ENCODE peak calls at places on chromosomes 5 and 9, in eight cellular contexts. One of them, this sample, is unnamed.

GRCh38 chr9:87710448-87710847 is 15.5 kb upstream of the CTSL start:
- DNase-seq in cardiac muscle cell: no peak
- DNase-seq in ascending aorta: no peak
- DNase-seq in psoas muscle: no peak
- DNase-seq in fibroblast of lung: no peak
- DNase-seq in CD8-positive, alpha-beta T cell: no peak
- DNase-seq in AG04450: no peak
- DNase-seq in PC-3: no peak
- DNase-seq in this sample: no peak

GRCh38 chr5:81980598-81981260 is 8.9 kb downstream of the ATG10 start:
- DNase-seq in cardiac muscle cell: peak; percentile 7
- DNase-seq in ascending aorta: no peak
- DNase-seq in psoas muscle: no peak
- DNase-seq in fibroblast of lung: no peak
- DNase-seq in CD8-positive, alpha-beta T cell: no peak
- DNase-seq in AG04450: no peak
- DNase-seq in PC-3: no peak
- DNase-seq in this sample: no peak

GRCh38 chr5:166503506-166503905 is 1787.9 kb upstream of the WWC1 start:
- DNase-seq in cardiac muscle cell: no peak
- DNase-seq in ascending aorta: no peak
- DNase-seq in psoas muscle: no peak
- DNase-seq in fibroblast of lung: no peak
- DNase-seq in CD8-positive, alpha-beta T cell: no peak
- DNase-seq in AG04450: no peak
- DNase-seq in PC-3: no peak
- DNase-seq in this sample: no peak

GRCh38 chr5:160621503-160621902 is 199.8 kb downstream of the PTTG1 start:
- DNase-seq in cardiac muscle cell: no peak
- DNase-seq in ascending aorta: no peak
- DNase-seq in psoas muscle: no peak
- DNase-seq in fibroblast of lung: no peak
- DNase-seq in CD8-positive, alpha-beta T cell: no peak
- DNase-seq in AG04450: no peak
- DNase-seq in PC-3: no peak
- DNase-seq in this sample: no peak

GRCh38 chr5:174576042-174576441 is 148.3 kb upstream of the MSX2 start:
- DNase-seq in cardiac muscle cell: no peak
- DNase-seq in ascending aorta: no peak
- DNase-seq in psoas muscle: no peak
- DNase-seq in fibroblast of lung: no peak
- DNase-seq in CD8-positive, alpha-beta T cell: no peak
- DNase-seq in AG04450: no peak
- DNase-seq in PC-3: no peak
- DNase-seq in this sample: no peak

GRCh38 chr5:59123595-59124561 is 541.0 kb downstream of the RAB3C start:
- DNase-seq in cardiac muscle cell: no peak
- DNase-seq in ascending aorta: no peak
- DNase-seq in psoas muscle: no peak
- DNase-seq in fibroblast of lung: no peak
- DNase-seq in CD8-positive, alpha-beta T cell: no peak
- DNase-seq in AG04450: no peak
- DNase-seq in PC-3: no peak
- DNase-seq in this sample: no peak

GRCh38 chr9:113481176-113481805 is 17.8 kb downstream of the RGS3 start:
- DNase-seq in cardiac muscle cell: no peak
- DNase-seq in ascending aorta: no peak
- DNase-seq in psoas muscle: no peak
- DNase-seq in fibroblast of lung: peak; percentile 17
- DNase-seq in CD8-positive, alpha-beta T cell: no peak
- DNase-seq in AG04450: no peak
- DNase-seq in PC-3: no peak
- DNase-seq in this sample: no peak

GRCh38 chr9:116087246-116087645 is 66.3 kb upstream of the PAPPA start:
- DNase-seq in cardiac muscle cell: peak; percentile 8
- DNase-seq in ascending aorta: peak; percentile 19
- DNase-seq in psoas muscle: peak; percentile 64
- DNase-seq in fibroblast of lung: peak; percentile 96
- DNase-seq in CD8-positive, alpha-beta T cell: no peak
- DNase-seq in AG04450: peak; percentile 42
- DNase-seq in PC-3: peak; percentile 39
- DNase-seq in this sample: no peak

GRCh38 chr5:135248801-135249231 is 150.2 kb downstream of the MACROH2A1 start:
- DNase-seq in cardiac muscle cell: no peak
- DNase-seq in ascending aorta: no peak
- DNase-seq in psoas muscle: no peak
- DNase-seq in fibroblast of lung: no peak
- DNase-seq in CD8-positive, alpha-beta T cell: no peak
- DNase-seq in AG04450: no peak
- DNase-seq in PC-3: no peak
- DNase-seq in this sample: peak; percentile 21

GRCh38 chr9:3479516-3480352 is 46.1 kb downstream of the RFX3 start:
- DNase-seq in cardiac muscle cell: no peak
- DNase-seq in ascending aorta: no peak
- DNase-seq in psoas muscle: no peak
- DNase-seq in fibroblast of lung: no peak
- DNase-seq in CD8-positive, alpha-beta T cell: no peak
- DNase-seq in AG04450: no peak
- DNase-seq in PC-3: no peak
- DNase-seq in this sample: no peak

GRCh38 chr5:126938461-126938860 is 91.9 kb downstream of the MARCHF3 start:
- DNase-seq in cardiac muscle cell: no peak
- DNase-seq in ascending aorta: no peak
- DNase-seq in psoas muscle: no peak
- DNase-seq in fibroblast of lung: peak; percentile 88
- DNase-seq in CD8-positive, alpha-beta T cell: no peak
- DNase-seq in AG04450: peak; percentile 41
- DNase-seq in PC-3: peak; percentile 57
- DNase-seq in this sample: no peak

GRCh38 chr5:140011297-140011802 is 31.7 kb downstream of the NRG2 start:
- DNase-seq in cardiac muscle cell: peak; percentile 53
- DNase-seq in ascending aorta: no peak
- DNase-seq in psoas muscle: peak; percentile 92
- DNase-seq in fibroblast of lung: no peak
- DNase-seq in CD8-positive, alpha-beta T cell: no peak
- DNase-seq in AG04450: no peak
- DNase-seq in PC-3: peak; percentile 88
- DNase-seq in this sample: no peak

DNA sequence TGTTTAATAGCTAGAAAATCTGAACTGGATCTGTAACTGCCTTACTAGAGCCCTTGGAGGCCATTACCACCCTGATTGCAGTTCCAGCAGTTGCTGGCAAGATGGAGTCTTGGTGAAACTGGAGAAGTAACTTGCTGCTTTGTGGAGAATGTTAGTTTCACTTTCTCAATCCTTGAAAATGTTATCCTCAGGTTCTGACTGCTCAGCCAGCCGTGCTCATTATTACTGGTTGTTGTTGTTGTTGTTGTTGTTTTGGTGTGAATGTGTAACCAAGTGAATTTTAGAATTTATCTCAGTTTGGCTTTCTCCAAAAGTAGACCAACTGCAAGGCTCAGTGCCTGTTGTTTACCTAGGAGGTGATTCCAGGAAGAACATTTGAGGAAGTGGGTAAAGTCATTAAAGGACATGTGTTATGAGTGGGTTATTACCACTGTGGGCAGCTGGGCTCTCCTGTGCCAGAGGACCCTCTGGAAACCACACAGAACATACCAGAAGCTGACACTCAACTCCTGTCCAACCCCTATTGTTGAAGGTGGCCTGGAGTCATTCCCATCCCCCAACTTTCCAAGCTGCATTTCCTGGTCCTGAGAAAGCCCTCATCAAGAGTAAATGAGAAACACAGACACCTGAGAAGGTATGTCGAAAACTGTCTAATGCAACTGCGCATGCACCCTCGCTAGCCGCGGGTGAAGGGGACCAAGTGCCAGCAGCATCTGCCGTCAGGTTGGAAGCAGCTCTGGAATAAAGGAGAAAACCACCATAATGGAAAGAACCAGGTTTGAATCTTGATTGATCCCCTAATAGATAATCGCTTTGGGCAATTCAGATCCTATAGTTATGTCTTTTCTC is 111.6 kb downstream of the CMYA5 start:
- DNase-seq in cardiac muscle cell: no peak
- DNase-seq in ascending aorta: no peak
- DNase-seq in psoas muscle: no peak
- DNase-seq in fibroblast of lung: peak; percentile 22
- DNase-seq in CD8-positive, alpha-beta T cell: no peak
- DNase-seq in AG04450: no peak
- DNase-seq in PC-3: no peak
- DNase-seq in this sample: no peak
- TF ChIP-seq CTCF in cardiac muscle cell: no peak
- TF ChIP-seq CTCF in ascending aorta: no peak
- TF ChIP-seq CTCF in psoas muscle: no peak
- TF ChIP-seq CTCF in fibroblast of lung: no peak
- TF ChIP-seq CTCF in CD8-positive, alpha-beta T cell: no peak
- TF ChIP-seq CTCF in AG04450: no peak
- TF ChIP-seq CTCF in PC-3: no peak
- TF ChIP-seq CTCF in this sample: no peak

DNA sequence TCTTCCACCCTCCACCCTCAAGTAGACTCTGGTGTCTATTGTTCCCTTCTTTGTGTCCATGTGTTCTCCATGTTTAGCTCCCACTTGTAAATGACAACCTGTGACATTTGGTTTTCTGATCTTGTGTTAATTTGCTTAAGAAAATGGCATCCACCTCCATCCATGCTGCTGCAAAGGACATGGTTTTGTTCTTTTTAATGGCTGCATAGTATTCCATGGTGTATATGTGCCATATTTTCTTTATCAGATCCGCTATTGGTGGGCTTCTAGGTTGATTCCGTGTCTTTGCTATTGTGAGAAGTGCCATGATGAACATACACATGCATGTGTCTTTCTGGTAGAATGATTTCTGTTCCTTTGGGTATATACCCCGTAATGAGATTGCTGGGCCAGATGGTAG is 163.4 kb upstream of the ITGA1 start:
- DNase-seq in cardiac muscle cell: no peak
- DNase-seq in ascending aorta: no peak
- DNase-seq in psoas muscle: no peak
- DNase-seq in fibroblast of lung: no peak
- DNase-seq in CD8-positive, alpha-beta T cell: no peak
- DNase-seq in AG04450: no peak
- DNase-seq in PC-3: no peak
- DNase-seq in this sample: no peak
- H3K27ac ChIP-seq in cardiac muscle cell: no peak overlapping the region
- H3K27ac ChIP-seq in ascending aorta: no peak overlapping the region
- H3K27ac ChIP-seq in psoas muscle: no peak overlapping the region
- H3K27ac ChIP-seq in fibroblast of lung: no peak overlapping the region
- H3K27ac ChIP-seq in CD8-positive, alpha-beta T cell: no peak overlapping the region
- H3K27ac ChIP-seq in AG04450: no peak overlapping the region
- H3K27ac ChIP-seq in PC-3: no peak overlapping the region
- H3K27ac ChIP-seq in this sample: no peak overlapping the region

GRCh38 chr9:112371060-112371459 is 8.8 kb upstream of the HSDL2 start:
- DNase-seq in cardiac muscle cell: no peak
- DNase-seq in ascending aorta: no peak
- DNase-seq in psoas muscle: no peak
- DNase-seq in fibroblast of lung: no peak
- DNase-seq in CD8-positive, alpha-beta T cell: no peak
- DNase-seq in AG04450: no peak
- DNase-seq in PC-3: peak; percentile 47
- DNase-seq in this sample: no peak
- H3K9me3 ChIP-seq in cardiac muscle cell: no peaks in the 10 kb centered on the region
- H3K9me3 ChIP-seq in ascending aorta: no peaks in the 10 kb centered on the region
- H3K9me3 ChIP-seq in psoas muscle: no peaks in the 10 kb centered on the region
- H3K9me3 ChIP-seq in fibroblast of lung: no peaks in the 10 kb centered on the region
- H3K9me3 ChIP-seq in CD8-positive, alpha-beta T cell: no peaks in the 10 kb centered on the region
- H3K9me3 ChIP-seq in AG04450: peaks cover 4% of the 10 kb centered on the region
- H3K9me3 ChIP-seq in PC-3: no peaks in the 10 kb centered on the region
- H3K9me3 ChIP-seq in this sample: peaks cover 11% of the 10 kb centered on the region

GRCh38 chr9:96436456-96437126 is 13.4 kb upstream of the HABP4 start:
- DNase-seq in cardiac muscle cell: no peak
- DNase-seq in ascending aorta: no peak
- DNase-seq in psoas muscle: no peak
- DNase-seq in fibroblast of lung: no peak
- DNase-seq in CD8-positive, alpha-beta T cell: no peak
- DNase-seq in AG04450: no peak
- DNase-seq in PC-3: no peak
- DNase-seq in this sample: no peak

GRCh38 chr9:96440671-96441199 is 9.2 kb upstream of the HABP4 start:
- DNase-seq in cardiac muscle cell: no peak
- DNase-seq in ascending aorta: no peak
- DNase-seq in psoas muscle: no peak
- DNase-seq in fibroblast of lung: no peak
- DNase-seq in CD8-positive, alpha-beta T cell: no peak
- DNase-seq in AG04450: no peak
- DNase-seq in PC-3: no peak
- DNase-seq in this sample: no peak

GRCh38 chr9:96442491-96442890 is 7.5 kb upstream of the HABP4 start:
- DNase-seq in cardiac muscle cell: no peak
- DNase-seq in ascending aorta: no peak
- DNase-seq in psoas muscle: no peak
- DNase-seq in fibroblast of lung: no peak
- DNase-seq in CD8-positive, alpha-beta T cell: no peak
- DNase-seq in AG04450: no peak
- DNase-seq in PC-3: no peak
- DNase-seq in this sample: no peak

GRCh38 chr9:96437454-96437853 is 12.5 kb upstream of the HABP4 start:
- DNase-seq in cardiac muscle cell: no peak
- DNase-seq in ascending aorta: no peak
- DNase-seq in psoas muscle: no peak
- DNase-seq in fibroblast of lung: no peak
- DNase-seq in CD8-positive, alpha-beta T cell: no peak
- DNase-seq in AG04450: no peak
- DNase-seq in PC-3: no peak
- DNase-seq in this sample: no peak

GRCh38 chr9:96441798-96442445 is 8.0 kb upstream of the HABP4 start:
- DNase-seq in cardiac muscle cell: peak; percentile 38
- DNase-seq in ascending aorta: no peak
- DNase-seq in psoas muscle: no peak
- DNase-seq in fibroblast of lung: peak; percentile 44
- DNase-seq in CD8-positive, alpha-beta T cell: no peak
- DNase-seq in AG04450: no peak
- DNase-seq in PC-3: peak; percentile 59
- DNase-seq in this sample: no peak
- TF ChIP-seq CTCF in cardiac muscle cell: peak; percentile 39
- TF ChIP-seq CTCF in ascending aorta: peak; percentile 24
- TF ChIP-seq CTCF in psoas muscle: peak; percentile 79
- TF ChIP-seq CTCF in fibroblast of lung: peak; percentile 49
- TF ChIP-seq CTCF in CD8-positive, alpha-beta T cell: no peak
- TF ChIP-seq CTCF in AG04450: peak; percentile 44
- TF ChIP-seq CTCF in PC-3: peak; percentile 59
- TF ChIP-seq CTCF in this sample: peak; percentile 11

GRCh38 chr9:111783857-111784256 is 10.9 kb downstream of the SHOC1 start:
- DNase-seq in cardiac muscle cell: no peak
- DNase-seq in ascending aorta: no peak
- DNase-seq in psoas muscle: no peak
- DNase-seq in fibroblast of lung: no peak
- DNase-seq in CD8-positive, alpha-beta T cell: no peak
- DNase-seq in AG04450: no peak
- DNase-seq in PC-3: no peak
- DNase-seq in this sample: no peak

GRCh38 chr9:111783424-111783823 is 11.3 kb downstream of the SHOC1 start:
- DNase-seq in cardiac muscle cell: no peak
- DNase-seq in ascending aorta: no peak
- DNase-seq in psoas muscle: no peak
- DNase-seq in fibroblast of lung: no peak
- DNase-seq in CD8-positive, alpha-beta T cell: no peak
- DNase-seq in AG04450: no peak
- DNase-seq in PC-3: no peak
- DNase-seq in this sample: no peak
- H3K27ac ChIP-seq in cardiac muscle cell: no peak overlapping the region
- H3K27ac ChIP-seq in ascending aorta: no peak overlapping the region
- H3K27ac ChIP-seq in psoas muscle: no peak overlapping the region
- H3K27ac ChIP-seq in fibroblast of lung: no peak overlapping the region
- H3K27ac ChIP-seq in CD8-positive, alpha-beta T cell: no peak overlapping the region
- H3K27ac ChIP-seq in AG04450: no peak overlapping the region
- H3K27ac ChIP-seq in PC-3: no peak overlapping the region
- H3K27ac ChIP-seq in this sample: no peak overlapping the region

This sample was measured in CD4-positive, alpha-beta T cell.